ENCODE peak calls at places on chromosomes 11 and 22, in five cellular contexts. One of them, this sample, is unnamed.

GRCh38 chr11:2582958-2583604 is 116.7 kb downstream of the KCNQ1OT1 start:
- DNase-seq in H9: peak; percentile 24
- DNase-seq in mesenchymal stem cell: no peak
- DNase-seq in neuronal stem cell: no peak
- DNase-seq in H1: peak; percentile 45
- DNase-seq in this sample: no peak

GRCh38 chr11:132559371-132560036 is 972.8 kb downstream of the OPCML start:
- DNase-seq in H9: no peak
- DNase-seq in mesenchymal stem cell: no peak
- DNase-seq in neuronal stem cell: no peak
- DNase-seq in H1: no peak
- DNase-seq in this sample: no peak

GRCh38 chr11:72826942-72827480 is 12.8 kb downstream of the ATG16L2 start:
- DNase-seq in H9: no peak
- DNase-seq in mesenchymal stem cell: no peak
- DNase-seq in neuronal stem cell: no peak
- DNase-seq in H1: no peak
- DNase-seq in this sample: no peak

GRCh38 chr11:68008381-68009337 is 1.5 kb upstream of the ALDH3B1 start:
- DNase-seq in H9: no peak
- DNase-seq in mesenchymal stem cell: no peak
- DNase-seq in neuronal stem cell: no peak
- DNase-seq in H1: no peak
- DNase-seq in this sample: no peak

GRCh38 chr11:118198370-118198769 is 21.9 kb upstream of the SCN2B start:
- DNase-seq in H9: peak; percentile 77
- DNase-seq in mesenchymal stem cell: peak; percentile 55
- DNase-seq in neuronal stem cell: no peak
- DNase-seq in H1: peak; percentile 85
- DNase-seq in this sample: peak; percentile 41

GRCh38 chr11:113730887-113731726 is 25.0 kb upstream of the TMPRSS5 start:
- DNase-seq in H9: peak; percentile 45
- DNase-seq in mesenchymal stem cell: peak; percentile 52
- DNase-seq in neuronal stem cell: peak; percentile 41
- DNase-seq in H1: peak; percentile 60
- DNase-seq in this sample: peak; percentile 65

GRCh38 chr11:82828472-82828871 is 71.8 kb downstream of the PRCP start:
- DNase-seq in H9: no peak
- DNase-seq in mesenchymal stem cell: no peak
- DNase-seq in neuronal stem cell: no peak
- DNase-seq in H1: no peak
- DNase-seq in this sample: no peak

GRCh38 chr11:2728663-2729332 is 29.0 kb upstream of the KCNQ1OT1 start:
- DNase-seq in H9: no peak
- DNase-seq in mesenchymal stem cell: no peak
- DNase-seq in neuronal stem cell: no peak
- DNase-seq in H1: no peak
- DNase-seq in this sample: no peak

GRCh38 chr22:42444060-42444904 is 12.1 kb upstream of the NFAM1 start:
- DNase-seq in H9: peak; percentile 93
- DNase-seq in mesenchymal stem cell: peak; percentile 93
- DNase-seq in neuronal stem cell: peak; percentile 89
- DNase-seq in H1: peak; percentile 97
- DNase-seq in this sample: peak; percentile 54

GRCh38 chr11:76181371-76181770 is 24.9 kb downstream of the WNT11 start:
- DNase-seq in H9: peak; percentile 52
- DNase-seq in mesenchymal stem cell: no peak
- DNase-seq in neuronal stem cell: no peak
- DNase-seq in H1: no peak
- DNase-seq in this sample: no peak

DNA sequence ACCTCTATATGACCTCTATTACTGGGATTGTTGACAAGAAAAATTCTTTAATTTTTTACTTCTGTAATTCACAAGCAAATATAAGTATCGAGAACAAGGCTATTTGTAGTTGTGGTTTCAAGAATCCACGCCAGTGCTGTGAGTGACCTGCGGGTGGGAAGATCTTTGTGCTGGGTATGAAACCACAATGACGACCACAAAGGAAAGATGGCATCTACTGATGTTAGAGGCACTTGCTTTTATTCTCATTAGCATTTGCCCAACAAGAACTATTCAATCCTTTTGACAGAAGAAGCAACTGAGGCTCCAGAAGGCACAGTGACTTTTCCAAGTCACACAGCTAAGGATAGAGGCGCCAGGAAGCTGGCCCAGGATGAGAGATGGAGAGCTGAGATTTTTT is 1054.9 kb downstream of the TBC1D22A start:
- DNase-seq in H9: no peak
- DNase-seq in mesenchymal stem cell: no peak
- DNase-seq in neuronal stem cell: no peak
- DNase-seq in H1: no peak
- DNase-seq in this sample: no peak
- H2BK12ac ChIP-seq in H9: no peak overlapping the region
- H2BK12ac ChIP-seq in mesenchymal stem cell: no peak overlapping the region
- H2BK12ac ChIP-seq in neuronal stem cell: no peak overlapping the region
- H2BK12ac ChIP-seq in H1: no peak overlapping the region
- H2BK12ac ChIP-seq in this sample: no peak overlapping the region

GRCh38 chr11:104146421-104146820 is 17.5 kb downstream of the PDGFD start:
- DNase-seq in H9: no peak
- DNase-seq in mesenchymal stem cell: no peak
- DNase-seq in neuronal stem cell: no peak
- DNase-seq in H1: no peak
- DNase-seq in this sample: no peak

GRCh38 chr11:104151404-104152204 is 12.3 kb downstream of the PDGFD start:
- DNase-seq in H9: no peak
- DNase-seq in mesenchymal stem cell: peak; percentile 17
- DNase-seq in neuronal stem cell: no peak
- DNase-seq in H1: no peak
- DNase-seq in this sample: peak; percentile 40

GRCh38 chr11:104146943-104147342 is 17.0 kb downstream of the PDGFD start:
- DNase-seq in H9: no peak
- DNase-seq in mesenchymal stem cell: no peak
- DNase-seq in neuronal stem cell: no peak
- DNase-seq in H1: no peak
- DNase-seq in this sample: no peak

GRCh38 chr11:104148074-104148473 is 15.9 kb downstream of the PDGFD start:
- DNase-seq in H9: no peak
- DNase-seq in mesenchymal stem cell: no peak
- DNase-seq in neuronal stem cell: no peak
- DNase-seq in H1: no peak
- DNase-seq in this sample: no peak

GRCh38 chr11:104148696-104149095 is 15.3 kb downstream of the PDGFD start:
- DNase-seq in H9: no peak
- DNase-seq in mesenchymal stem cell: no peak
- DNase-seq in neuronal stem cell: no peak
- DNase-seq in H1: no peak
- DNase-seq in this sample: no peak
- H3K18ac ChIP-seq in H9: no peak overlapping the region
- H3K18ac ChIP-seq in mesenchymal stem cell: no peak overlapping the region
- H3K18ac ChIP-seq in neuronal stem cell: no peak overlapping the region
- H3K18ac ChIP-seq in H1: no peak overlapping the region
- H3K18ac ChIP-seq in this sample: no peak overlapping the region

DNA sequence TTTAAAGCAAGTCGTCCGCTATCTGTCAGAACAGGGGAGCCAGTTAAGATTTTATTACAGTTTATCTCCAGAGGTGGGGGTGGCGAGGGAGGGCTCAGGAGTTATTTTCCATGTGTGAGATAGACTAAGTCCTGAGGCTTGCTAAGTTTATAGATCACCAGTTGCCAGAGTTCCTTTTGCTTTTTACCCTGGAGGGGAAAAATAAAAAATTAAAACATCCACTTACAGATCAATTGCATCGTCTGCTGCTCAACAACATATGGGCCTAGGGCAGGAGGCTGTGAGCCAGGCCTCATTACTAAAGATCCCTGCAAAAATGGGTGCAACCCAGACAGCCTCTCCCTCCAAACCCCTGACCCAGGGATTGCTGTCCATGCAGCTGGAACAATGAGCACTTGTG is 90.7 kb downstream of the SNX19 start:
- DNase-seq in H9: no peak
- DNase-seq in mesenchymal stem cell: no peak
- DNase-seq in neuronal stem cell: no peak
- DNase-seq in H1: no peak
- DNase-seq in this sample: no peak
- H2AK5ac ChIP-seq in H9: no peak overlapping the region
- H2AK5ac ChIP-seq in mesenchymal stem cell: no peak overlapping the region
- H2AK5ac ChIP-seq in neuronal stem cell: no peak overlapping the region
- H2AK5ac ChIP-seq in H1: no peak overlapping the region
- H2AK5ac ChIP-seq in this sample: no peak overlapping the region

GRCh38 chr11:30710216-30710615 is 124.1 kb upstream of the MPPED2 start:
- DNase-seq in H9: no peak
- DNase-seq in mesenchymal stem cell: no peak
- DNase-seq in neuronal stem cell: no peak
- DNase-seq in H1: no peak
- DNase-seq in this sample: no peak

GRCh38 chr11:30717621-30718020 is 131.5 kb upstream of the MPPED2 start:
- DNase-seq in H9: no peak
- DNase-seq in mesenchymal stem cell: no peak
- DNase-seq in neuronal stem cell: no peak
- DNase-seq in H1: no peak
- DNase-seq in this sample: no peak

DNA sequence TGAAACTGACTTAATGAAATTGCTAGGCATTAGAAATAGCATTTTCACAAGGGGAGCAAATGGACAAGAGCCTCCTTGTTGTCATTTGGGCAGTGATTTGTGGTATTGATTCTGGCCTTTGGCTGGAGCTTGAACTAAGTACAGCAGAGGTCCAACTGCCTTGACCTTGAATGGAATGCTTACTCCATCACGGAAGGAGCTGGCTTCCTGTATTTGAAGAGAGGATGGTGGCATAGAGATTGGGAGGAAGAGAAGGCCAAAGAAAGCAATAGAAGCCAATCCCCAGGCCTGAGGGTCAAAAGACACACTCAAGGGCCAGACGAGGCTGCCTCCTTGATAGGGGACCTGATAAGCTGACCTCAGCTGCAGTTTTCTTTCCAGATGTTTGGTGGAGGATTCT is 126.6 kb upstream of the MPPED2 start:
- DNase-seq in H9: no peak
- DNase-seq in mesenchymal stem cell: no peak
- DNase-seq in neuronal stem cell: no peak
- DNase-seq in H1: no peak
- DNase-seq in this sample: no peak
- H2BK12ac ChIP-seq in H9: no peak overlapping the region
- H2BK12ac ChIP-seq in mesenchymal stem cell: no peak overlapping the region
- H2BK12ac ChIP-seq in neuronal stem cell: no peak overlapping the region
- H2BK12ac ChIP-seq in H1: no peak overlapping the region
- H2BK12ac ChIP-seq in this sample: no peak overlapping the region

DNA sequence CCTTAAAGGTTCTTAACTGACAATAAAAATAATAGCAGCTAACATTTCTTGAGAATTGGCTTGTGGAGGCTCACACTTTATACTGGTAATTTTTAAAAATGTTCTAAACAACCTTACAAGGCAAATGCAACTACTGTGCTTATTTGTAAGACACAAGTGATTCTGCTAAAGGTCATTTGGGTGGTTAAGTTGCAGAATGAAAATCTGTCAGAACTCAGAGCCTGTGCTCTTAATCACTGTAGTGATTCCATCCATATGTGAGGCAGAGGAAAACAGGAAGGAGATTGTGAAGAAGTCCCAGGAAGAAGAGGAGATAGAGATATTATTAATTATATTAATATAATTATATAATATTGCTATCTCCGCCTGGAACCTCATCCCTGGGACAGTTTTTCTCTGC is 59.0 kb upstream of the RRAS2 start:
- DNase-seq in H9: no peak
- DNase-seq in mesenchymal stem cell: no peak
- DNase-seq in neuronal stem cell: no peak
- DNase-seq in H1: no peak
- DNase-seq in this sample: no peak
- H3K18ac ChIP-seq in H9: no peak overlapping the region
- H3K18ac ChIP-seq in mesenchymal stem cell: no peak overlapping the region
- H3K18ac ChIP-seq in neuronal stem cell: no peak overlapping the region
- H3K18ac ChIP-seq in H1: no peak overlapping the region
- H3K18ac ChIP-seq in this sample: no peak overlapping the region

This sample was measured in trophoblast cell.